ENCODE peak calls at places on chromosome 22, in nine cellular contexts. J is WTC11; Y is mesothelial cell of epicardium; E is thoracic aorta; Z is AG08395; N is heart left ventricle; S is CD4-positive, alpha-beta T cell; G is heart right ventricle; P is NAMALWA. O is an unnamed sample.

GRCh38 chr22:30541979-30542810 is 4.3 kb downstream of the SEC14L6 start:
- DNase-seq in J (peak), E (no peak), N (no peak), Z (no peak), Y (no peak), P (no peak), G (no peak), S (no peak), O (no peak)

GRCh38 chr22:39318507-39319283 is 728 bp downstream of the RPL3 start:
- DNase-seq in J (no peak), P (peak), G (no peak), Z (no peak), Y (no peak), E (no peak), N (no peak), S (peak), O (peak)

GRCh38 chr22:49046546-49047305 is 780.9 kb downstream of the BRD1 start:
- DNase-seq in S (no peak), Z (peak), G (peak), J (peak), P (peak), E (no peak), N (no peak), Y (no peak), O (peak)

GRCh38 chr22:27416553-27417427 is 384.8 kb downstream of the MN1 start:
- DNase-seq in S (no peak), N (no peak), G (no peak), E (no peak), J (peak), Z (peak), P (no peak), Y (no peak), O (no peak)

GRCh38 chr22:30338802-30339201 is 12.1 kb upstream of the TBC1D10A start:
- DNase-seq in Y (no peak), S (no peak), Z (no peak), P (no peak), N (no peak), J (no peak), E (no peak), G (no peak), O (no peak)

GRCh38 chr22:43812890-43813289 is 785 bp upstream of the EFCAB6 start:
- DNase-seq in S (no peak), Z (no peak), N (no peak), J (no peak), G (no peak), Y (no peak), E (no peak), P (no peak), O (no peak)

GRCh38 chr22:37431366-37431765 is 4.1 kb upstream of the ELFN2 start:
- DNase-seq in Z (no peak), Y (no peak), P (no peak), E (no peak), N (peak), G (no peak), S (no peak), J (no peak), O (no peak)

GRCh38 chr22:23781065-23781464 is 5.7 kb upstream of the SMARCB1 start:
- DNase-seq in S (no peak), Y (no peak), G (no peak), E (no peak), P (no peak), Z (no peak), J (no peak), N (no peak), O (no peak)

GRCh38 chr22:44550666-44551491 is 52.8 kb upstream of the RTL6 start:
- DNase-seq in N (peak), Y (no peak), J (no peak), P (no peak), S (no peak), E (no peak), G (peak), Z (peak), O (no peak)

GRCh38 chr22:22812031-22812905 is 75.3 kb upstream of the IGLL5 start:
- DNase-seq in Z (no peak), N (no peak), G (no peak), J (no peak), Y (no peak), P (no peak), E (no peak), S (no peak), O (no peak)

GRCh38 chr22:21624120-21624879 is 5.5 kb downstream of the YDJC start:
- DNase-seq in E (no peak), Y (no peak), G (no peak), S (peak), P (peak), N (peak), Z (no peak), J (peak), O (no peak)

GRCh38 chr22:37431811-37432707 is 4.8 kb upstream of the ELFN2 start:
- DNase-seq in J (no peak), N (no peak), S (no peak), E (no peak), P (no peak), Z (peak), Y (no peak), G (no peak), O (peak)

GRCh38 chr22:23400286-23400981 is 179.7 kb downstream of the IGLL1 start:
- DNase-seq in P (no peak), E (no peak), S (no peak), Z (no peak), J (peak), Y (no peak), N (no peak), G (no peak), O (no peak)

GRCh38 chr22:24029304-24029703 is 18.2 kb downstream of the CABIN1 start:
- DNase-seq in P (no peak), G (no peak), S (no peak), N (no peak), Z (no peak), J (no peak), Y (no peak), E (no peak), O (no peak)

GRCh38 chr22:44357962-44358553 is 45.3 kb upstream of the SHISAL1 start:
- DNase-seq in P (no peak), J (peak), S (no peak), Y (no peak), N (peak), E (no peak), G (no peak), Z (peak), O (no peak)

GRCh38 chr22:49582171-49582570 is 245.5 kb downstream of the BRD1 start:
- DNase-seq in G (no peak), S (no peak), N (no peak), E (no peak), Y (no peak), Z (no peak), P (no peak), J (no peak), O (no peak)

GRCh38 chr22:24102366-24103200 is 78.7 kb upstream of the SUSD2 start:
- DNase-seq in Z (no peak), P (no peak), Y (no peak), S (no peak), J (no peak), E (no peak), G (no peak), N (no peak), O (no peak)

GRCh38 chr22:19543970-19544708 is 19.9 kb upstream of the CLDN5 start:
- DNase-seq in S (no peak), Y (no peak), E (no peak), P (no peak), J (no peak), G (no peak), N (peak), Z (no peak), O (no peak)

GRCh38 chr22:38080847-38081635 is 2.9 kb downstream of the SLC16A8 start:
- DNase-seq in P (no peak), J (peak), N (peak), E (no peak), S (no peak), G (no peak), Y (no peak), Z (peak), O (no peak)

GRCh38 chr22:50224071-50224470 is 20.8 kb downstream of the TUBGCP6 start:
- DNase-seq in S (no peak), J (no peak), E (no peak), N (no peak), G (no peak), Z (no peak), P (no peak), Y (no peak), O (no peak)

GRCh38 chr22:50673231-50674126 is 856 bp downstream of the SHANK3 start:
- DNase-seq in N (no peak), E (no peak), G (no peak), Z (peak), J (peak), S (no peak), P (no peak), Y (no peak), O (no peak)

GRCh38 chr22:48665286-48666010 is 1162.2 kb downstream of the BRD1 start:
- DNase-seq in Y (no peak), P (no peak), Z (peak), G (no peak), J (no peak), E (no peak), N (no peak), S (no peak), O (no peak)

GRCh38 chr22:49549256-49549655 is 278.4 kb downstream of the BRD1 start:
- DNase-seq in Y (no peak), G (no peak), Z (no peak), P (no peak), E (no peak), S (no peak), J (no peak), N (no peak), O (no peak)

GRCh38 chr22:31825513-31825912 is 71.7 kb downstream of the DEPDC5 start:
- DNase-seq in N (no peak), E (no peak), Y (no peak), J (no peak), P (no peak), Z (peak), S (no peak), G (no peak), O (no peak)

GRCh38 chr22:25965331-25965730 is 203.9 kb upstream of the SEZ6L start:
- DNase-seq in S (no peak), P (no peak), N (no peak), Z (no peak), Y (no peak), J (no peak), E (no peak), G (no peak), O (no peak)

GRCh38 chr22:30744224-30744623 is 49.5 kb downstream of the OSBP2 start:
- DNase-seq in E (no peak), Z (no peak), G (no peak), Y (no peak), S (no peak), N (no peak), J (no peak), P (no peak), O (no peak)

GRCh38 chr22:24436553-24436952 is 9.2 kb downstream of the ADORA2A start:
- DNase-seq in Y (no peak), E (no peak), G (no peak), N (peak), Z (no peak), J (no peak), S (no peak), P (peak), O (no peak)

GRCh38 chr22:18095101-18095805 is 15.4 kb upstream of the TUBA8 start:
- DNase-seq in E (no peak), Z (no peak), N (no peak), S (no peak), Y (no peak), J (no peak), P (no peak), G (no peak), O (no peak)

GRCh38 chr22:39880722-39881121 is 12.8 kb downstream of the ENTHD1 start:
- DNase-seq in G (no peak), J (no peak), E (no peak), P (no peak), N (no peak), Y (no peak), Z (no peak), S (no peak), O (no peak)

GRCh38 chr22:17370036-17370765 is 941 bp downstream of the CECR2 start:
- DNase-seq in Y (peak), S (no peak), J (peak), P (no peak), Z (no peak), N (peak), G (peak), E (no peak), O (no peak)

GRCh38 chr22:37499006-37499707 is 13.0 kb upstream of the MFNG start:
- DNase-seq in J (no peak), G (no peak), Y (no peak), E (no peak), P (no peak), S (no peak), N (no peak), Z (no peak), O (no peak)

GRCh38 chr22:20389288-20389687 is 4.7 kb upstream of the ZNF74 start:
- DNase-seq in G (no peak), N (no peak), P (no peak), E (no peak), Y (no peak), J (no peak), S (no peak), Z (no peak), O (no peak)

GRCh38 chr22:37485714-37486223 is 415 bp downstream of the MFNG start:
- DNase-seq in Y (no peak), S (no peak), N (no peak), J (no peak), Z (no peak), E (no peak), P (peak), G (no peak), O (no peak)

GRCh38 chr22:50178871-50179869 is 6.5 kb upstream of the TRABD start:
- DNase-seq in Y (peak), E (no peak), G (no peak), Z (no peak), J (no peak), S (no peak), N (no peak), P (no peak), O (no peak)

GRCh38 chr22:22712666-22713365 is 68.4 kb downstream of the GGTLC2 start:
- DNase-seq in P (no peak), G (no peak), S (no peak), Z (no peak), Y (no peak), J (no peak), N (no peak), E (no peak), O (no peak)

GRCh38 chr22:26702906-26703830 is 45.8 kb downstream of the MIAT start:
- DNase-seq in Z (no peak), P (no peak), N (no peak), Y (no peak), G (no peak), J (no peak), E (no peak), S (no peak), O (no peak)

GRCh38 chr22:38312261-38312800 is 4.9 kb downstream of the CSNK1E start:
- DNase-seq in N (no peak), E (no peak), Y (no peak), S (no peak), G (no peak), J (no peak), Z (no peak), P (no peak), O (no peak)

GRCh38 chr22:40609216-40609615 is 27.3 kb downstream of the MRTFA start:
- DNase-seq in G (no peak), S (no peak), E (no peak), J (no peak), P (no peak), N (no peak), Z (no peak), Y (no peak), O (no peak)

GRCh38 chr22:37739000-37739399 is 42.2 kb downstream of the TRIOBP start:
- DNase-seq in J (no peak), Z (peak), P (no peak), N (peak), E (no peak), G (peak), S (no peak), Y (no peak), O (no peak)